ENCODE peak calls at places on chromosomes 11 and 22, in seven cellular contexts. U is GM23338, Y is PC-3, F is neural progenitor cell, B is HCT116, M is hepatocyte, P is GM23248. A is an unnamed sample. For H3K4me1, the result is how much of the 10 kb centered on the place peaks cover.

GRCh38 chr22:42056757-42057511 is 13.7 kb downstream of the NAGA start:
- DNase-seq in U (no peak), Y (no peak), F (no peak), B (no peak), M (no peak), P (no peak), A (no peak)

GRCh38 chr11:31874631-31875191 is 63.6 kb upstream of the PAX6 start:
- DNase-seq in U (no peak), Y (no peak), F (peak), B (no peak), M (no peak), P (peak), A (no peak)

GRCh38 chr22:22948651-22949611 is 61.3 kb downstream of the IGLL5 start:
- DNase-seq in U (no peak), Y (no peak), F (no peak), B (no peak), M (peak), P (peak), A (peak)

GRCh38 chr22:29854432-29854831 is 16.4 kb upstream of the ASCC2 start:
- DNase-seq in U (no peak), Y (no peak), F (no peak), B (no peak), M (no peak), P (no peak), A (no peak)

GRCh38 chr11:134489728-134490127 is 77.7 kb upstream of the B3GAT1 start:
- DNase-seq in U (no peak), Y (no peak), F (no peak), B (no peak), M (no peak), P (no peak), A (no peak)

GRCh38 chr22:40056163-40056958 is 61.6 kb downstream of the FAM83F start:
- DNase-seq in U (no peak), Y (no peak), F (no peak), B (no peak), M (no peak), P (no peak), A (no peak)

GRCh38 chr22:46326066-46326680 is 9.3 kb upstream of the TRMU start:
- DNase-seq in U (no peak), Y (no peak), F (no peak), B (no peak), M (no peak), P (no peak), A (no peak)

GRCh38 chr11:28009383-28009782 is 98.6 kb downstream of the KIF18A start:
- DNase-seq in U (no peak), Y (peak), F (no peak), B (no peak), M (no peak), P (peak), A (no peak)

GRCh38 chr11:125201525-125202121 is 37.1 kb downstream of the PKNOX2 start:
- DNase-seq in U (peak), Y (peak), F (peak), B (no peak), M (peak), P (no peak), A (no peak)

DNA sequence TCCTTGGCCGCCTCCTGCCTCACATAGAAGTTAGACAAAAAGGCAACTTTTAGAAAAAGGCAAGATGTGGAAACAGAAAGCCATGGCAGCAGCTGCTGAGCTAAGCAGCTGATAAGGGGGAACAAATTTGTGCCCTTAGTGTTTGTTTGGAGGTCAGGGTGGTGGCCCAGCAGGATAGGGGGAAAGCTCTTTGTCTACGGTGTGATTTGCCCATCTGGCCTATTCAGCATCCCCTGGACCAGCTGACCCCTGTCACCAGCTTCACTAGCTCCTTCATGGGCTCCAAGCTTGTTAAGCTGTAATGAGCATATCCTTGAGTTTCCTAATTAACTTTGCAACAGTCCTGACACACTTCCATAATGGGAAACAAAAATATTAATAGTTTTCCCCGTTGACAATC is 5.9 kb upstream of the ME3 start:
- DNase-seq in U (no peak), Y (no peak), F (peak), B (no peak), M (no peak), P (no peak), A (no peak)
- H3K4me1 ChIP-seq in U (under half), Y (under half), F (half or more), B (under half), M (under half), P (under half), A (under half)

GRCh38 chr22:20621162-20621561 is 113.8 kb downstream of the MED15 start:
- DNase-seq in U (no peak), Y (no peak), F (no peak), B (no peak), M (no peak), P (no peak), A (no peak)

GRCh38 chr22:20615533-20616450 is 108.4 kb downstream of the MED15 start:
- DNase-seq in U (peak), Y (no peak), F (no peak), B (no peak), M (no peak), P (no peak), A (no peak)

GRCh38 chr22:20618488-20618887 is 111.1 kb downstream of the MED15 start:
- DNase-seq in U (no peak), Y (no peak), F (no peak), B (no peak), M (no peak), P (no peak), A (no peak)

GRCh38 chr22:20616451-20617043 is 109.1 kb downstream of the MED15 start:
- DNase-seq in U (no peak), Y (no peak), F (no peak), B (no peak), M (no peak), P (no peak), A (no peak)

DNA sequence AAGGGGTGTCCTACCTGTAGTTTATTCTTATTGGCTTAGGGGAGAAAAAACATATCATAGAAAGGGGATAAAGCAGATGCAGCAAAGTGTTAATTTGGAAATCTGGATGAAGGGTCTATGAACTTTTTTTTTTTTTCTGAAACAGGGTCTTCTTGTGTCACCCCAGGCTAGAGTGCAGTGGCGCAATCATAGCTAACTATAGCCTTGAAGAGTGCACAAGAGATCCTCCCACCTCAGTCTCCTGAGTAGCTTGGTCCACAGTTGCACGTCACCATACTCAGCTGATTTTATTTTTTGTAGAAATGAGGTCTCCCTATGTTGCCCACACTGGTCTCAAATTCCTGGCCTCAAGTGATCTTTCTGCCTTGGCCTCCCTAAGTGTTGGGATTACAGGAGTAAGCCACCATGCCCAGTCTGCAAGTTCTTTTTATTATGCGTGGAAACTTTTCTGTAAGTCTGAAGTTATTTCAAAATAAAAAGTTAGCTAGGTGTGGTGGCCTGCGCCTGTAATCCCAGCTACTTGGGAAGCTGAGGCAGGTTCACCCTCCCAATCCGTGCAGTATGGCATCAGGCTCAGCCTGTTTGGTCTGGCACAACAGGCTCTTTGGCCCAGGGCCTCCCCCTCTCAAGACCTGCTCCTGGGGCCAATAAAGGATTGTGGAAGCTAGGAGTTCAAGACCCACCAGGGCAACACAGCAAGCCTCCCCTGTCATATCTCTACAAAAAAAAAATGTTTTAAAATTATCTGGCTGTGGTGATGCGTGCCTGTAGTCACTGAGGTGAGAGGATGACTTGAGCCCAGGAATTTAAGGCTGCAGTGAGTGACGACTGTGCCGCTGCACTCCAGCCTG is 111.9 kb downstream of the MED15 start:
- DNase-seq in U (no peak), Y (no peak), F (no peak), B (no peak), M (no peak), P (no peak), A (no peak)
- TF ChIP-seq EZH2 in U (no peak), Y (no peak), F (no peak), B (no peak), M (no peak), P (no peak), A (no peak)

DNA sequence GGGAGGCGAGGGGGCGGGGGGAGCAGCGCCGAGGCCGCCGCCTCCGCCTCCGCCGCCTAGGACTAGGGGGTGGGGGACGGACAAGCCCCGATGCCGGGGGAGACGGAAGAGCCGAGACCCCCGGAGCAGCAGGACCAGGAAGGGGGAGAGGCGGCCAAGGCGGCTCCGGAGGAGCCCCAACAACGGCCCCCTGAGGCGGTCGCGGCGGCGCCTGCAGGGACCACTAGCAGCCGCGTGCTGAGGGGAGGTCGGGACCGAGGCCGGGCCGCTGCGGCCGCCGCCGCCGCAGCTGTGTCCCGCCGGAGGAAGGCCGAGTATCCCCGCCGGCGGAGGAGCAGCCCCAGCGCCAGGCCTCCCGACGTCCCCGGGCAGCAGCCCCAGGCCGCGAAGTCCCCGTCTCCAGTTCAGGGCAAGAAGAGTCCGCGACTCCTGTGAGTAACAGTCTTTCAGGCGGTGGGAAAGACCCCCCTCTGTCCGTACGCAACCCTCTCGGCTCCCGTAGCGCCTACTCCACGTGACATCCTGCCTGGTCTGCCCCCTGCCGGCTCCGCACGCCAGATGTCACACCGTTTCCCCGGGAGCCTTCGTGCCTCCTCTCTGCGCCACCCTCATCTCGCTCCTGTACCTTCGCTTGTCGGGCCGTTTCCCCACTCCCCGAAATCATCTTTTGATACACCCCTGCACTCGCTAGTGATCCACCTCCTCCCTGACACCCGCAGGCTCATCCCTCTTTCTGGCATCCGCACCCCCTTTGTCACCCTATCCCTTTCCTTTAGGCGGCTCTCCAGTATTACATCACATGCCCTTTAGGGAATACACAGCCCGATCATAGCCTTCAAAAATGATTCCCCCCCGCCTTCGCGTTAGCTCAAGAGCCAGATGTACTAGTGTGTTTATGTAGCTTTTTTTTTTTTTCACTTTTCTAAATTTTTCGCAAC is 598 bp downstream of the ZFP91 start:
- DNase-seq in U (peak), Y (peak), F (peak), B (peak), M (peak), P (peak), A (peak)
- TF ChIP-seq EZH2phosphoT487 in U (no peak), Y (no peak), F (peak), B (no peak), M (no peak), P (peak), A (no peak)

DNA sequence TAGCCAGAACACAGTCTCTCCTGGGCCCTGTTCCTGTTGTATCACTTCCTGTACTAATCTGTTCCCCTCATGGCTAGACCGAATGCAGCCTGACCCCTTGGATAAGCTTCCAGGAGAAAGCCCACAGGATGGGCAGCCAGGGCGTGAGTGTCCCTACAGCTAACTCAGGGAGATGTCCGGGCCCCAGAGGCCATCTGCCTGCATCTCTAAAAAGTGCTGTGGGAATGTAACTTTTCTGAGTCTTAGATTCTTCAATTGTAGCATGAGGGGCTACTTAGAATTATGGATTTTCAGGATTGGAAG is 7.7 kb upstream of the MALAT1 start:
- DNase-seq in U (no peak), Y (no peak), F (no peak), B (no peak), M (no peak), P (peak), A (no peak)
- H3K4me1 ChIP-seq in U (half or more), Y (half or more), F (half or more), B (half or more), M (half or more), P (half or more), A (under half)

DNA sequence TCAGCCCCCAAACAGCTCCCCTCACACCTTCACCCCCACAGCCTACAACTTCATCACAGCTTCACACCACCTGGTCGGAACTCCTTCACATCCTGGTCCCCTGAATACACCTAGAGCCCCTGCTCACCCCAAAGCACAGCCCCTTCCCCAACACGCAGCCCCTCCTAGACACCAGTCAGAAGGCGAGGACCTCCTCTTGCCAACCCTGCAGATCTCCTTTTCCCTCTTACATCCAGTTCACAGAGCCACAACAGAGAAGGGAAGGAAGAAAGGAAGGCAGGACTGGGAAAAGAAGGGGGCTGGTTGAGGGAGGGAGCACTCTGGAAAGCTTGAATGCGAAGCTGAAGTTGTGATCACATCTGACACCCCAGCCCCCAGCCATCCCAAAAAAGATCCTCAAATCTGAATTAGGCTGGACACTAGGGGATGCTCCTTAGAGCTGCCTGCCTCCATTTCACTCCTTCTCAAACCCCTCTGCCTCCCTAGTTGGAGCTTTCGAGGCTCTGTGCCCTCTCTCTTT is 629 bp downstream of the CCKBR start:
- DNase-seq in U (no peak), Y (no peak), F (no peak), B (no peak), M (no peak), P (no peak), A (no peak)
- TF ChIP-seq EZH2 in U (peak), Y (no peak), F (no peak), B (no peak), M (no peak), P (peak), A (no peak)

DNA sequence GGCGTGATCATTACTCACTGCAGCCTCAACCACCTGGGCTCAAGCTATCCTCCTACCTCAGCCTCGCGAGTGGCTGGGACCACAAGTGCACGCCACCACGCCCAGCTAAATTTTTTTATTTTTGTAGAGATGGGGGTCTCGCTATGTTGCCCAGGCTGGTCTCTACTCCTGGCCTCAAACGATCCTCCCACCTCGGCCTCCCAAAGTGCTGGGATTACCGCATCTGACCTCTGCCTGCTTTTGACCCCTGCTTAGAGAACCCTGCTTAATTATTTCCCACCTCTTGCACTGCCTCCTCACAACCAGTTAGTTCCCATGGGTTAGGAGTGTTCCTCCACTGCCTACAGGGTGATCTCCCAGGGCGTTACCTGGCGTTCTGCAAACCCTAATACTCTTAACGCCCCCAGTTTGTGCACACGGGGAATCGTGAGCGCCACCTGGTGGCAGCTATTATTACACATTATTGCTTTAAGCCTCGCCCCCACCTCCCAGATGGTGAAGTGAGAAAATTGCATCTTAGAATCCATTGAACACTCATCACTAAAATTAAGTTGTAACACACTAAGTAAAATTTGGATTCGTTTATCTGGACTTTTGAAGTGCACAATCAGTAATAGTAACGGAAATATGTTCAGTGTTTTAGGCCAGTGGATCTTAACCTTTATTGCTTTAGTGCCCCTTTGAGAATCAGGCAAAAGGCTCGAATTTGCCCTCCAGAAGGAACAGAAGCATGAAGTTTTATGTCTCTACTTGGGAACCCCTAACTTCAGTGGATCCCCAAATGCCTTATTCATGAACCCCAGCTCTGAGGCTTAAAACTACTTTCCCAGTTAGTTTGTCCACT is 61.4 kb upstream of the ASPHD2 start:
- DNase-seq in U (peak), Y (peak), F (peak), B (peak), M (peak), P (peak), A (peak)
- TF ChIP-seq EZH2phosphoT487 in U (no peak), Y (no peak), F (no peak), B (no peak), M (no peak), P (no peak), A (no peak)

DNA sequence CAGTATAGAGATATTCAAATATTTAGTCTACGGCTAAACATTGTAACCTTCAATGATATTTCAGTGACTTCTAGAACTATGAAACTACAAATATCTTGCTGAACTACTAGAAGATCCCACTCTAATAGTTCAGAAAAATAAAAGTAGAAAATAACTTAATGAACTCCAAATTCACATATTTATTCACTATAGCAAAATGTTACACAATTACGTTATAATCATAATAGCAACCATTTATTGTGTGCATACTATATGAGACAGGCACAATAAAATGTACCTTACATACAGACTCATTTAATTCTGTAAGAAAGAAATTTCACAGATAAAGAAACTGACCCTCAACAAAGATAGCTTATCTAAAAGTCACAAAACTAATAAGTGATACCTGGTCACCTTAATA is 57.9 kb downstream of the F2 start:
- DNase-seq in U (no peak), Y (no peak), F (no peak), B (no peak), M (no peak), P (no peak), A (no peak)
- H3K4me1 ChIP-seq in U (under half), Y (under half), F (under half), B (under half), M (under half), P (under half), A (under half)

GRCh38 chr11:46381836-46382643 is 571 bp downstream of the MDK start:
- DNase-seq in U (peak), Y (no peak), F (peak), B (no peak), M (no peak), P (peak), A (no peak)
- TF ChIP-seq EZH2 in U (no peak), Y (no peak), F (no peak), B (no peak), M (no peak), P (no peak), A (peak)

GRCh38 chr11:70421123-70421522 is 22.8 kb downstream of the CTTN start:
- DNase-seq in U (no peak), Y (no peak), F (no peak), B (no peak), M (no peak), P (no peak), A (no peak)
- TF ChIP-seq EZH2phosphoT487 in U (no peak), Y (no peak), F (no peak), B (no peak), M (no peak), P (no peak), A (no peak)

GRCh38 chr22:49929553-49929979 is 11.1 kb downstream of the CRELD2 start:
- DNase-seq in U (peak), Y (peak), F (peak), B (no peak), M (peak), P (peak), A (peak)

GRCh38 chr22:49930596-49931412 is 12.4 kb downstream of the CRELD2 start:
- DNase-seq in U (peak), Y (peak), F (peak), B (peak), M (peak), P (peak), A (peak)

GRCh38 chr22:49933236-49933921 is 14.9 kb downstream of the CRELD2 start:
- DNase-seq in U (no peak), Y (no peak), F (no peak), B (no peak), M (peak), P (no peak), A (no peak)

GRCh38 chr22:49930128-49930527 is 11.7 kb downstream of the CRELD2 start:
- DNase-seq in U (no peak), Y (no peak), F (no peak), B (no peak), M (no peak), P (no peak), A (no peak)

DNA sequence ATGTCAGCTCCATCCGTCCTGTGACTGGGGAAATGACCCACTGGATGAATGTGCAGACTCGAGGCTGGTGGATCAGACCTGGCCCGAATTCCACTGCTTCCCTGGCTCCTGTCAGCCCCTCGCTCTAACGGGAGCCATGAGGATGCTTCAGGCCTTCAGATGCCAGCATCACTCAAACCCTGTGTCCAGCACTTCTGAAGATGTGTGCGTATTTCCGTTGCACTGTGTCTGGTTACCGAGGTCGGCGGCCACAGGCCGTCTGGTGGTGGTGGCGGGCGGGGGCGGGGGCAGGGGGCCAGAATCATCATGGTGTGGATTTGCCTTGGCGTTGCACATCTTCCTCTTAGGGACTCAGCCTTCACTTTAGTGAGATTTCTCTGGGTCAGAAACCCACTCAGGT is 13.4 kb downstream of the CRELD2 start:
- DNase-seq in U (no peak), Y (no peak), F (no peak), B (no peak), M (no peak), P (no peak), A (no peak)
- H3K4me1 ChIP-seq in U (under half), Y (under half), F (under half), B (half or more), M (under half), P (under half), A (under half)